ENCODE peak calls at places on chromosomes 4 and X, in seven cellular contexts. T, F, O, V, P, B and E are unnamed samples.

GRCh38 chr4:121397941-121398601 is 17.3 kb upstream of the QRFPR start:
- DNase-seq in T (no peak), F (no peak), O (no peak), V (no peak), P (no peak), B (no peak), E (no peak)

GRCh38 chr4:99811850-99812249 is 4.8 kb upstream of the DAPP1 start:
- DNase-seq in T (peak; percentile 44), F (no peak), O (peak; percentile 33), V (no peak), P (peak; percentile 15), B (no peak), E (peak; percentile 15)

GRCh38 chr4:141921293-141921692 is 284.9 kb downstream of the IL15 start:
- DNase-seq in T (no peak), F (no peak), O (no peak), V (no peak), P (no peak), B (no peak), E (no peak)

GRCh38 chrX:63658920-63659319 is 126.1 kb downstream of the ARHGEF9 start:
- DNase-seq in T (no peak), F (no peak), O (no peak), V (no peak), P (no peak), B (no peak), E (no peak)

GRCh38 chr4:176268963-176269362 is at the start of gene ASB5:
- DNase-seq in T (no peak), F (no peak), O (no peak), V (no peak), P (no peak), B (no peak), E (no peak)

GRCh38 chr4:34893382-34893781 is 1350.9 kb downstream of the ARAP2 start:
- DNase-seq in T (no peak), F (no peak), O (no peak), V (no peak), P (no peak), B (no peak), E (no peak)

GRCh38 chr4:83285022-83285387 is 407 bp upstream of the COQ2 start:
- DNase-seq in T (peak; percentile 11), F (no peak), O (no peak), V (no peak), P (no peak), B (no peak), E (no peak)

GRCh38 chr4:17317526-17317925 is 194.4 kb downstream of the QDPR start:
- DNase-seq in T (no peak), F (no peak), O (no peak), V (no peak), P (no peak), B (no peak), E (no peak)

GRCh38 chr4:3217771-3218170 is 31.2 kb upstream of the MSANTD1 start:
- DNase-seq in T (no peak), F (no peak), O (no peak), V (no peak), P (no peak), B (no peak), E (no peak)

GRCh38 chr4:37666625-37667071 is 19.5 kb downstream of the RELL1 start:
- DNase-seq in T (no peak), F (no peak), O (peak; percentile 96), V (no peak), P (peak; percentile 61), B (no peak), E (no peak)

GRCh38 chr4:71338846-71339593 is at the start of gene SLC4A4:
- DNase-seq in T (no peak), F (no peak), O (no peak), V (no peak), P (no peak), B (peak; percentile 70), E (no peak)

GRCh38 chr4:61770456-61770855 is 570.3 kb downstream of the ADGRL3 start:
- DNase-seq in T (no peak), F (no peak), O (no peak), V (no peak), P (no peak), B (no peak), E (no peak)

GRCh38 chr4:83217721-83218522 is 66.7 kb downstream of the COQ2 start:
- DNase-seq in T (no peak), F (no peak), O (no peak), V (no peak), P (no peak), B (peak; percentile 99), E (no peak)

GRCh38 chrX:72621163-72621562 is 48.5 kb upstream of the HDAC8 start:
- DNase-seq in T (no peak), F (no peak), O (no peak), V (no peak), P (no peak), B (no peak), E (no peak)

GRCh38 chr4:38230121-38230728 is 270.0 kb downstream of the PTTG2 start:
- DNase-seq in T (peak; percentile 32), F (no peak), O (peak; percentile 27), V (no peak), P (no peak), B (no peak), E (no peak)

GRCh38 chrX:18927558-18927957 is 56.4 kb downstream of the PHKA2 start:
- DNase-seq in T (no peak), F (no peak), O (no peak), V (no peak), P (no peak), B (no peak), E (no peak)
- TF ChIP-seq SP1 in T (no peak), F (no peak), O (no peak), V (no peak), P (no peak), B (no peak), E (no peak)

GRCh38 chrX:15336023-15336413 is 695 bp upstream of the PIGA start:
- DNase-seq in T (peak; percentile 10), F (peak; percentile 11), O (no peak), V (no peak), P (no peak), B (no peak), E (no peak)
- TF ChIP-seq SP1 in T (no peak), F (no peak), O (no peak), V (no peak), P (no peak), B (no peak), E (no peak)

GRCh38 chrX:34406580-34406979 is 250.5 kb downstream of the TMEM47 start:
- DNase-seq in T (no peak), F (no peak), O (no peak), V (no peak), P (no peak), B (no peak), E (no peak)

GRCh38 chrX:34401411-34401810 is 255.7 kb downstream of the TMEM47 start:
- DNase-seq in T (no peak), F (no peak), O (no peak), V (no peak), P (no peak), B (no peak), E (no peak)

DNA sequence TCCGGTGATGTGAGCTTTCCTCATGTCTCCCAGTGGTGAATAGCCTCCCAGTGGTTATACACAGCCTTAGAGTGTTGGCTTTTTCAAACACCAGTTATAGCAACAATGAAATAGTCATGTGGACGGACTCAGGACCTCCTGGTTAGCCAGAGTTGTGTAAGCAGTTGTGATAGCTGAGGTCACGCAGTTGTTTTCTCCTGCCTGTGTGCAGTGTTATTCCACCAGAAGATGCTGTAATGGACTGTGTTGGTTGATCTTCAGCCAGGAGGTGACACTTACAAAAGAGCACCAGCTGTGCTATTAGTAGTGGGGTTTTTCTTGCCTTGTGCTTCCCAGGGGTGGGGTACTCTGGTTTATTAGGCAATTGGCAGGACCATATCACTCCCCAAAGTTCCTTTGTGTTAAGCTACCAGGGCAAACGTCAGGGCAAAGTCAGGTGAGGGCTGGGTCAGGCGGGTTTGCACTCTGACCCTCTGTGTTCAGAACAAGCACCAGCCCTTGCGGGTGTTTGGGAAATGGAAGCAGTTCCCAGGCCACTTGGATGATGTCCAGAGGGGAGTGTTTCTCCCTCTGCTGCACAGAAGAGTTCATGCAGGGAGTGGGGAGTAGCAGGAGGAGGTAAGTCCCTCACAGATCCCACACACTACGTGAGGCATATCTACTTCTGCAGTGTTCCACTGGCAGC is 252.6 kb downstream of the TMEM47 start:
- DNase-seq in T (no peak), F (no peak), O (no peak), V (no peak), P (no peak), B (no peak), E (no peak)
- TF ChIP-seq SP1 in T (no peak), F (no peak), O (no peak), V (no peak), P (no peak), B (no peak), E (no peak)

GRCh38 chr4:6855692-6856297 is 53.8 kb upstream of the TBC1D14 start:
- DNase-seq in T (no peak), F (no peak), O (no peak), V (no peak), P (peak; percentile 20), B (peak; percentile 94), E (no peak)
- TF ChIP-seq SP1 in T (no peak), F (no peak), O (no peak), V (no peak), P (no peak), B (peak; percentile 63), E (no peak)

GRCh38 chrX:54540289-54540688 is 10.3 kb downstream of the GNL3L start:
- DNase-seq in T (no peak), F (no peak), O (no peak), V (no peak), P (no peak), B (no peak), E (no peak)
- TF ChIP-seq SP1 in T (no peak), F (no peak), O (no peak), V (no peak), P (no peak), B (no peak), E (no peak)

DNA sequence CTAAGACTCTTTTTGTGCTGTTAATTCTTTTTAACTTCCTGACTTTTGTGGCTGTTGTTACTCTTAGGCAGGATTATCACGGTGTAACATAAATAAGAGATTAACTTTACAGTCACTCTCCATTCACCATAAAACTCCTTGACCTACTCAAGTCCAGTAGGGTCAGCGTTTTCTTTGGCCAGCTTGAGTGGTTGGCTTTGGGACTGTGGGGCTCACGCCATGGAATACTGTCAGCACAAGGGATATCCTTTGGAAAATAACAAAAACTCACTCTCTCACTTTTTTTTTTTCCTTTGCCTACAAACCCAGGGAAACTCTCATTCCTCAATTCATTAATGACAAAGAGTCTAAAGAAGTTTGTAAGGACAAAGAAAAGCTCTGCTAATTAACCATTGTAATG is 89.4 kb upstream of the TLL1 start:
- DNase-seq in T (no peak), F (no peak), O (no peak), V (no peak), P (no peak), B (no peak), E (no peak)
- TF ChIP-seq SP1 in T (no peak), F (no peak), O (no peak), V (no peak), P (no peak), B (no peak), E (no peak)

GRCh38 chr4:44493924-44494323 is 45.3 kb upstream of the KCTD8 start:
- DNase-seq in T (peak; percentile 13), F (no peak), O (no peak), V (no peak), P (peak; percentile 20), B (no peak), E (peak; percentile 16)
- TF ChIP-seq SP1 in T (no peak), F (no peak), O (no peak), V (no peak), P (no peak), B (no peak), E (no peak)